ENCODE peak calls at places on chromosomes 11 and 22, in four cellular contexts. D is A549, Y is K562, P is stomach. J is an unnamed sample.
A peak's percentile ranks its signal among the peaks of the same experiment; 100 is the strongest.

GRCh38 chr11:44577231-44577834 is 11.9 kb downstream of the CD82 start:
- DNase-seq in P (peak; percentile 36), D (no peak), Y (no peak), J (no peak)

GRCh38 chr11:129589190-129589589 is 213.5 kb downstream of the BARX2 start:
- DNase-seq in Y (no peak), D (no peak), P (no peak), J (no peak)

GRCh38 chr11:12003815-12004214 is 4.6 kb downstream of the DKK3 start:
- DNase-seq in Y (no peak), P (no peak), D (no peak), J (no peak)

GRCh38 chr11:70650075-70650909 is 252.0 kb downstream of the CTTN start:
- DNase-seq in D (peak; percentile 73), P (peak; percentile 51), Y (peak; percentile 69), J (no peak)

GRCh38 chr22:17086301-17086700 is 1.5 kb downstream of the IL17RA start:
- DNase-seq in D (no peak), Y (no peak), P (no peak), J (peak; percentile 63)

GRCh38 chr11:78354741-78355705 is 62.6 kb downstream of the GAB2 start:
- DNase-seq in Y (no peak), D (no peak), P (no peak), J (no peak)

GRCh38 chr22:32331918-32332725 is 25.5 kb upstream of the RFPL3 start:
- DNase-seq in Y (no peak), D (no peak), P (peak; percentile 20), J (no peak)

GRCh38 chr11:75174781-75175370 is 24.0 kb downstream of the SLCO2B1 start:
- DNase-seq in Y (no peak), P (no peak), D (no peak), J (peak; percentile 80)

GRCh38 chr11:11115475-11115874 is 237.6 kb downstream of the CSNK2A3 start:
- DNase-seq in D (no peak), P (no peak), Y (no peak), J (no peak)

GRCh38 chr11:68942751-68943271 is 38.0 kb downstream of the MRGPRD start:
- DNase-seq in P (no peak), Y (no peak), D (no peak), J (peak; percentile 90)
- TF ChIP-seq EP300 in P (peak; percentile 59), Y (no peak), D (no peak), J (peak; percentile 92)

GRCh38 chr22:46087816-46088277 is 62.5 kb upstream of the PPARA start:
- DNase-seq in Y (peak; percentile 74), P (peak; percentile 88), D (no peak), J (peak; percentile 98)
- H3K4me1 ChIP-seq in Y (peaks cover 69% of the 10 kb centered on the region), P (peaks cover 100% of the 10 kb centered on the region), D (peaks cover 84% of the 10 kb centered on the region), J (no peaks in the 10 kb centered on the region)

GRCh38 chr22:50601669-50602337 is 1.2 kb downstream of the MAPK8IP2 start:
- DNase-seq in P (no peak), Y (no peak), D (no peak), J (peak; percentile 61)

GRCh38 chr22:50603511-50604255 is 3.1 kb downstream of the MAPK8IP2 start:
- DNase-seq in D (no peak), Y (no peak), P (no peak), J (no peak)

GRCh38 chr22:50600541-50600940 is at the start of gene MAPK8IP2:
- DNase-seq in Y (peak; percentile 74), P (no peak), D (no peak), J (no peak)

GRCh38 chr22:50600967-50601668 is 525 bp downstream of the MAPK8IP2 start:
- DNase-seq in P (no peak), Y (peak; percentile 47), D (no peak), J (no peak)

DNA sequence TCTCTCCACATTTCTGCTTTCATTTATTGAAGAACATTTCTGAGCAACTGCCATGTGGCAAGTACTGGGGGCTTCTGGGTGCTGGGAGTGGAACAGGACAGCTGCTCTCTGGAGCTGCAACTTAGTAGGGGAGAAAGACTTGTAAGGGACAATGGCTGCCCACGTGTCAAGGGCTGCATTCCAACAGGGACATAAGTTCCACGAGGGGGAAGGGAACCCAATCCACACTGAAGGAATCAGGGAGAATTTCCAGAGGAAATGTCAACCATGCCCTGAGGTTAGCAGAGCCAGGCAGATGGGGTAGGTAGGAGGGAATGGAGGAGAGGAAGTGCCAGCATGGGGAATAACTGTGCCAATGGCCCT is 1.7 kb downstream of the MAPK8IP2 start:
- DNase-seq in Y (no peak), D (no peak), P (no peak), J (no peak)
- H3K4me3 ChIP-seq in Y (no peak overlapping the region), D (no peak overlapping the region), P (no peak overlapping the region), J (no peak overlapping the region)

GRCh38 chr11:19712281-19713220 is at the start of gene NAV2:
- DNase-seq in D (peak; percentile 78), P (peak; percentile 92), Y (peak; percentile 98), J (peak; percentile 97)
- TF ChIP-seq EP300 in D (no peak), P (peak; percentile 34), Y (no peak), J (no peak)

DNA sequence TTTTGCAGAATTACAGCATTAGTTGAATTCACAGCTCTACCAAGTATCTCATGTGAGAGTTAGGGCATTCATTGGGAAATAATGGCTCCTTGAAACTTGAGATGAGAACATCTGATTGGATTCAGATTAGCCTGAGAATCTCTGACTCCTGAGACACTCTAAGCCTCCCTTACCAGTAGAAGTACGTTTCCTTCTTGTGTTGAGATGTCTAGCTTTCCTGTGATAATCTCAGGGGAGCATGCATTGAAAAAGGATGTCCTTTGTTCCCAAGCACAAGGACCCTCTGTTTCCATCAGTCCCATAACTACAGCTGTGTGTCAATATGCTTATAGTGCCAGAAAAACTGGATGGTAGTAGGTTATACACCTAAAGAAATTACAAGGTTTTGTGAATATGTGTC is 35.2 kb upstream of the RDX start:
- DNase-seq in P (no peak), Y (no peak), D (no peak), J (no peak)
- H3K4me1 ChIP-seq in P (no peaks in the 10 kb centered on the region), Y (no peaks in the 10 kb centered on the region), D (peaks cover 7% of the 10 kb centered on the region), J (no peaks in the 10 kb centered on the region)

GRCh38 chr22:44736581-44737413 is 15.6 kb upstream of the ARHGAP8 start:
- DNase-seq in Y (no peak), D (no peak), P (no peak), J (no peak)
- H3K4me3 ChIP-seq in Y (no peak overlapping the region), D (no peak overlapping the region), P (no peak overlapping the region), J (no peak overlapping the region)

DNA sequence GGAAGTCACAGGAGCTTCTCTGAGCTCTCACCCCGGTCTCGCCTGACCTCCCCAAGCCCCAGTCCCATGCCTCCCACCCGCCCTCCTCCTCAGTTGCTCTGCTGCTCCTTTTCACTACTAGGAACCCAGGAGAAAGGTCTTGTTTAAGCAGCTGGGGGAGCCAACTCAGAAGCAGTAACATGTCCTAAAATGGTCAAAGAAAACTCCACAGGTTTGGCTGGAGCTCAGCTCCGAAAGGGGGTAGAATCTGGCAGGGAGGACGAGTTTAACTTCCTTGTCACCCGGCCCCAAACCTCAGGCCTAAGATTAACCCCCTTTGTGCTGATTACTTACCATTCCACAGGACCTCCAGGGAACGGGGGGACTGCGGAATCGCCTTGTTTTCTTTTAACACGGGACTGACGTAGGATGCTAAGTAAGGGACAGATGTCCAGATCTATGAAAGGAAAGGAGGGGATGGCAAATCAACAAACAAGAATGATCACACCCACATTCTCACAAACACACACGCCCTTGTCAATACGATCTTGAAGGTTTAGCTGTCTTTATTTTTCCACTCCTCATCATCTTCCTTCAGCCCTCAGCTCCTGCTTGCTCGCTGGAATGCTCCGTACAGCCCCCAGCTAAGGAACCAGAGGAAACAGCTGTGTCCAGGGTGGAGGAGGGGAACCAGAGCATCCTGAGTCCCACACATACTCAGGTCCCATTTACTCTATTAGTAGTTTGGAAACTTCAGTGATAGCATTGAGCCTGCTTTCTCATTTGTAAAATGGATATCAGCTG is 13.5 kb downstream of the PCSK7 start:
- DNase-seq in D (no peak), P (no peak), Y (no peak), J (peak; percentile 85)
- TF ChIP-seq EP300 in D (no peak), P (peak; percentile 14), Y (no peak), J (no peak)

GRCh38 chr11:64233913-64234839 is at the start of gene VEGFB:
- DNase-seq in P (peak; percentile 81), Y (peak; percentile 87), D (no peak), J (peak; percentile 91)
- H3K4me1 ChIP-seq in P (peaks cover 84% of the 10 kb centered on the region), Y (peaks cover 69% of the 10 kb centered on the region), D (peaks cover 40% of the 10 kb centered on the region), J (peaks cover 39% of the 10 kb centered on the region)